ENCODE peak calls at places on chromosomes 7 and 10, in seven cellular contexts. One of them, this sample, is unnamed.

GRCh38 chr10:12906051-12906541 is 95.4 kb downstream of the CCDC3 start:
- DNase-seq in IMR-90: no peak
- DNase-seq in GM12878: no peak
- DNase-seq in K562: no peak
- DNase-seq in HepG2: no peak
- DNase-seq in HCT116: no peak
- DNase-seq in H1: no peak
- DNase-seq in this sample: no peak

GRCh38 chr10:19815478-19816419 is 483 bp upstream of the PLXDC2 start:
- DNase-seq in HCT116: no peak
- DNase-seq in HepG2: no peak
- DNase-seq in GM12878: no peak
- DNase-seq in IMR-90: peak; percentile 56
- DNase-seq in K562: peak; percentile 8
- DNase-seq in H1: peak; percentile 57
- DNase-seq in this sample: peak; percentile 13

GRCh38 chr10:98425511-98426352 is 10.8 kb upstream of the PYROXD2 start:
- DNase-seq in K562: peak; percentile 62
- DNase-seq in IMR-90: peak; percentile 26
- DNase-seq in H1: no peak
- DNase-seq in HCT116: peak; percentile 48
- DNase-seq in GM12878: no peak
- DNase-seq in HepG2: peak; percentile 29
- DNase-seq in this sample: peak; percentile 64

GRCh38 chr7:102454423-102454822 is 10.2 kb downstream of the ALKBH4 start:
- DNase-seq in K562: no peak
- DNase-seq in HCT116: no peak
- DNase-seq in H1: no peak
- DNase-seq in IMR-90: no peak
- DNase-seq in GM12878: no peak
- DNase-seq in HepG2: no peak
- DNase-seq in this sample: no peak

GRCh38 chr10:72310241-72310633 is 36.5 kb downstream of the DDIT4 start:
- DNase-seq in IMR-90: no peak
- DNase-seq in GM12878: no peak
- DNase-seq in HepG2: no peak
- DNase-seq in K562: no peak
- DNase-seq in HCT116: no peak
- DNase-seq in H1: no peak
- DNase-seq in this sample: no peak

GRCh38 chr10:131246775-131247174 is 64.7 kb downstream of the TCERG1L start:
- DNase-seq in IMR-90: no peak
- DNase-seq in H1: no peak
- DNase-seq in HepG2: no peak
- DNase-seq in HCT116: no peak
- DNase-seq in GM12878: no peak
- DNase-seq in K562: no peak
- DNase-seq in this sample: no peak

GRCh38 chr7:100685631-100686145 is 8.4 kb downstream of the GIGYF1 start:
- DNase-seq in HepG2: no peak
- DNase-seq in H1: no peak
- DNase-seq in IMR-90: no peak
- DNase-seq in HCT116: no peak
- DNase-seq in GM12878: no peak
- DNase-seq in K562: no peak
- DNase-seq in this sample: no peak

GRCh38 chr7:155198901-155199845 is 98.5 kb upstream of the INSIG1 start:
- DNase-seq in HCT116: no peak
- DNase-seq in H1: no peak
- DNase-seq in IMR-90: peak; percentile 88
- DNase-seq in GM12878: no peak
- DNase-seq in HepG2: no peak
- DNase-seq in K562: no peak
- DNase-seq in this sample: peak; percentile 50

GRCh38 chr10:27504007-27504890 is at the start of gene RAB18:
- DNase-seq in HCT116: peak; percentile 96
- DNase-seq in K562: peak; percentile 99
- DNase-seq in HepG2: peak; percentile 91
- DNase-seq in GM12878: peak; percentile 96
- DNase-seq in H1: peak; percentile 97
- DNase-seq in IMR-90: peak; percentile 99
- DNase-seq in this sample: peak; percentile 97

GRCh38 chr10:78623577-78624215 is 445.1 kb upstream of the ZMIZ1 start:
- DNase-seq in H1: no peak
- DNase-seq in K562: peak; percentile 6
- DNase-seq in GM12878: no peak
- DNase-seq in HCT116: peak; percentile 36
- DNase-seq in IMR-90: peak; percentile 90
- DNase-seq in HepG2: peak; percentile 66
- DNase-seq in this sample: peak; percentile 79

GRCh38 chr10:49139866-49140195 is 6.0 kb upstream of the FAM170B start:
- DNase-seq in K562: peak; percentile 38
- DNase-seq in GM12878: no peak
- DNase-seq in HCT116: peak; percentile 37
- DNase-seq in HepG2: no peak
- DNase-seq in H1: no peak
- DNase-seq in IMR-90: peak; percentile 99
- DNase-seq in this sample: peak; percentile 68

GRCh38 chr10:49141541-49142332 is 7.9 kb upstream of the FAM170B start:
- DNase-seq in K562: no peak
- DNase-seq in HepG2: no peak
- DNase-seq in H1: no peak
- DNase-seq in HCT116: no peak
- DNase-seq in GM12878: no peak
- DNase-seq in IMR-90: no peak
- DNase-seq in this sample: no peak

GRCh38 chr10:49143249-49143648 is 9.4 kb upstream of the FAM170B start:
- DNase-seq in HepG2: no peak
- DNase-seq in HCT116: no peak
- DNase-seq in IMR-90: no peak
- DNase-seq in H1: no peak
- DNase-seq in GM12878: no peak
- DNase-seq in K562: no peak
- DNase-seq in this sample: no peak

GRCh38 chr10:49140306-49141175 is 6.7 kb upstream of the FAM170B start:
- DNase-seq in HepG2: no peak
- DNase-seq in HCT116: no peak
- DNase-seq in K562: no peak
- DNase-seq in H1: no peak
- DNase-seq in IMR-90: no peak
- DNase-seq in GM12878: no peak
- DNase-seq in this sample: no peak

DNA sequence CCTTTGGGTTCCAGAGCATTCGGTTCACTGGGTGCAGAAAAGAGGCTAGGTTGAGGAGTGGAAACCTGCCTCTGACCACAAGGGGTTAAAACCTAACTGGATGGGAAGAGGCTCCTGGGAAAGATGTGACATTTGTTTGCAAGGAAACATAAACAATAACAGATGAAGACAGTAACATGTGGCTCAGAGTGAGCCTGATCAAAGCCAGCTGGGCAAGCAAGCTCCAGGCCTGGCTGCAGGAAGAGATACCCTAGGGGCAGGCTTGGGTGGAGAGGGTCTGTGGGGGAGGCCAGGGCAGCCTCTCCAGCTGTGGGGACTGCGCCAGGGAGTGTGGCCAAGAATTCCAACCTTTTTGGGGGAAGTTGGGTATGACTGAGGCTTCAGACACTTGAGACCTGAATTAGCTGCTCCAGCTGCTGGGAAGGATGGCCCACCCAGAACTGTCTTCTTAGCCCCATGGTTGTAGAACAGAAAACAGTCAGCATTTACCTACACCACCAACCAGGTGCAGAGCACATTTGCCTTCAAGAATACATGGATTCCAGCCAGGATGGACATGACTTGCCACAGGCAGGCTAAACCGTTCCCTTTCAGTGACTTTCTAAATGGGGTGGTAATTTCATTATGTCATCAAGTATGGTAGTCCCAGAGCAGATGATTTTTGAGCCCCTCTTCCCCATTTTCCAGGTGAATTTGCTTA is 10.3 kb upstream of the FAM170B start:
- DNase-seq in HCT116: no peak
- DNase-seq in IMR-90: peak; percentile 81
- DNase-seq in K562: no peak
- DNase-seq in GM12878: no peak
- DNase-seq in HepG2: no peak
- DNase-seq in H1: no peak
- DNase-seq in this sample: no peak
- TF ChIP-seq CEBPB in HCT116: no peak
- TF ChIP-seq CEBPB in IMR-90: no peak
- TF ChIP-seq CEBPB in K562: no peak
- TF ChIP-seq CEBPB in GM12878: no peak
- TF ChIP-seq CEBPB in HepG2: no peak
- TF ChIP-seq CEBPB in H1: no peak
- TF ChIP-seq CEBPB in this sample: no peak

DNA sequence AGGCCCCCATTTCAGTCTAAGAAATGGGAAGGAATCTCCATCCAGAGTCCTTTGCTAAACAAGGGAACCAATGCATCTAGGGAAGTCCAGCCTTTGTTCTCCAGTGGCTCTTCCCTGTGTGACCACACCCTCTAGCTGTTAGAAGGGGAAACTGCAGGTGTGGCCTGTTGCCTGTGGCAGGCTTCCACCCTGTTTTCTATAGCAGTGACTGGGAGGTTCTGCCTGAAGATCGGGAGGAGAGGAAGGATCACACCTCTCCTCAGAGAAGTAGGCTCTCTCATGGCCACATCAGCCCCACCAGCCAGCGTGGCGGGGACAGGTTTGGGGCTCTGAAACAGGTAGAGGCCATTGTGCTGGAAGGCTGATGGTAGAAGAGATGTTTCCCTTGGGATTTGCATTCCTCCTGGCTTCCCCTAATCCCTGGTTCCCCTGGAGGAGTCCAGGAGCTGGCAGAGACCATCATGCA is 47.7 kb upstream of the TRIM8 start:
- DNase-seq in H1: no peak
- DNase-seq in K562: peak; percentile 72
- DNase-seq in HepG2: peak; percentile 70
- DNase-seq in GM12878: no peak
- DNase-seq in IMR-90: peak; percentile 62
- DNase-seq in HCT116: peak; percentile 57
- DNase-seq in this sample: peak; percentile 75
- TF ChIP-seq CEBPB in H1: no peak
- TF ChIP-seq CEBPB in K562: no peak
- TF ChIP-seq CEBPB in HepG2: no peak
- TF ChIP-seq CEBPB in GM12878: no peak
- TF ChIP-seq CEBPB in IMR-90: no peak
- TF ChIP-seq CEBPB in HCT116: no peak
- TF ChIP-seq CEBPB in this sample: no peak

DNA sequence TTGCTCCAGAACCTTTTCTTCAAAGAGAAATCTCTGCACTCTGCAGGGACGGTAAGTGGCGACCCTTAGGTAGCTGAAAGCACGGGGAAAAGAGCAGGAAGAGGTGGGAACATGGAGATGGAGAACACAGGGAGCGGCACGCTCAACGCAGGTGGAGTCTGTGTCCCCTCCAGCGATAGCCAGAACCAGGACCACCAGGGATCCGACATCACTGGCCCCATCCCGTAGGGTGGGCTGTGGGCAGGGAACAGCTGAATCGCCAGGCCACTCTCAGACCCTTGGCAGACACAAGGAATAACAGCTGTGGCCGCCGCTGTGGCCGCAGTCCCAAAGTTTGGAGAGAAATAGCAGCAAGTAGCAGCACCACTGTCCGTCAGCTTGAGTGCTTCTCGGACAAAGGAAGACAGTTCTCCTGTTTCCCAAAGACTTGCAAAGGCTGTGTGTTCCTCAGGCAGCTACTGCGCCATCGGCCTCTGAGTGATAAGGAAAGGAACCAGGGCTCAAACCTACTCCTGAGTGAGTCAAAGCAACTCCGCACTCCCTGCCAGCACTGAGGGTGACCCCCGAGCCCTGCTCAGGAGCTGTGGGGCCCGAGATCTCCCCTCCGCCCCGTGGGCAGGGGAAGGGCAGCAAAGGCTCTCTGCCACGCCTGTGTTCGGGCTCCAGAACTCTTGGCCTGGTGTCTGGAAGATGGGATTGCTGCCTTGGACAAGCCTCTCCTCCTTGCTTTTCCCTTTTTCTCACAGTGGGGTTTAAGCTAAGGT is 82.4 kb upstream of the FAM20C start:
- DNase-seq in HepG2: no peak
- DNase-seq in GM12878: no peak
- DNase-seq in IMR-90: no peak
- DNase-seq in HCT116: no peak
- DNase-seq in K562: no peak
- DNase-seq in H1: no peak
- DNase-seq in this sample: no peak
- TF ChIP-seq CEBPB in HepG2: no peak
- TF ChIP-seq CEBPB in GM12878: no peak
- TF ChIP-seq CEBPB in IMR-90: no peak
- TF ChIP-seq CEBPB in HCT116: no peak
- TF ChIP-seq CEBPB in K562: no peak
- TF ChIP-seq CEBPB in H1: no peak
- TF ChIP-seq CEBPB in this sample: no peak

DNA sequence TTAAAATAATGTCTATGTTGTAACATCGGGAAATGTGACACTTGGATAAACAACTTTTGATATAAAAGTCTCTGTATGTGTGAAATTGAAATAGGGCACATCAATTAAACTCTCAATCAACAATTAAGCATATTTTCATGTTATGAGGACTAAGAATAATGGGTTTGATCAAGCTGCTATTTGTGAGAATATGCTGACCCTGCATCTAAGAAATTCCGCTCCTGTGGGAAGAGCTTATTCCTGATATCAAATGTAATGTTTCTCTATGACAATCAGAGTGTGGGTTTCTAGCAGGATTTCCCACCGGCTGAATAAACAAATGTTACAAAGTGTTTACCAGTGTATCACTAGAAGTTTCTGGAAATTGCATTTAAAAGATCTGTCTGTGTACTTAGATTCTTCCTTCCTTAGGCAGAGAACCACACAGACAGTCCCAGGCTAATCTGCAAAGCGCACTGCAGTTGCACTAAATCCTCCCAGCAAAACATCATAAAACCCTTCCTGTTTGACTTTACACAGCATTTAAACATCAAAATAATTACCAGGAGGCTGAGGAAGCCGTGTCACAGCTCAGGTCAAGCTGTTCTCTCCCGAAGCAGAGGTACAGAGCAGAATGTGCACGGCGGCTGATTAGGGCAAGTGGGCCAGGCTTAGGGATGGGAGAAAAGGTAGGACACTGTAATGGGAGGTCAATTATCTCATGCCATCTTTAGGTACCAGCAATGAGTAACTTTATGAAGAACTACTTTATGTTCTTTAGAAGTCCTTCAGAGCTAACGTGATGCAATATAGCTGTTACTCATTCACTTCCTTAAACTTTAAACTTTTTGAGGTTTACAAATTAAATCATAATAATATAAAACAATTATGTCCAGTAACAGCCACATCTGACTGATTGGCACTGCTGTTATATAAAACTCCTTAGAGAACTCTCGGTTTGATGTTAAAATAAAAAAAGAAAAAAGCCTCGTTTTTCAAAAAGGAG is 109.1 kb upstream of the CTTNBP2 start:
- DNase-seq in HepG2: no peak
- DNase-seq in GM12878: no peak
- DNase-seq in HCT116: no peak
- DNase-seq in H1: no peak
- DNase-seq in IMR-90: no peak
- DNase-seq in K562: no peak
- DNase-seq in this sample: no peak
- TF ChIP-seq CEBPB in HepG2: no peak
- TF ChIP-seq CEBPB in GM12878: no peak
- TF ChIP-seq CEBPB in HCT116: no peak
- TF ChIP-seq CEBPB in H1: no peak
- TF ChIP-seq CEBPB in IMR-90: no peak
- TF ChIP-seq CEBPB in K562: no peak
- TF ChIP-seq CEBPB in this sample: no peak